ENCODE peak calls at places on chromosomes 13 and 19, in four cellular contexts. One of them, this sample, is unnamed. For H3K4me1, the result is how much of the 10 kb centered on the place peaks cover.

GRCh38 chr19:14580623-14581237 is 2.2 kb upstream of the CLEC17A start:
- DNase-seq in transverse colon: no peak
- DNase-seq in endothelial cell of umbilical vein: no peak
- DNase-seq in breast epithelium: no peak
- DNase-seq in this sample: no peak

GRCh38 chr13:33355470-33355869 is 69.9 kb upstream of the STARD13 start:
- DNase-seq in transverse colon: no peak
- DNase-seq in endothelial cell of umbilical vein: no peak
- DNase-seq in breast epithelium: no peak
- DNase-seq in this sample: no peak

GRCh38 chr13:78604782-78605611 is 1.6 kb upstream of the POU4F1 start:
- DNase-seq in transverse colon: no peak
- DNase-seq in endothelial cell of umbilical vein: no peak
- DNase-seq in breast epithelium: no peak
- DNase-seq in this sample: no peak

GRCh38 chr13:54913668-54914067 is 1885.1 kb downstream of the OLFM4 start:
- DNase-seq in transverse colon: no peak
- DNase-seq in endothelial cell of umbilical vein: no peak
- DNase-seq in breast epithelium: no peak
- DNase-seq in this sample: no peak

GRCh38 chr19:50315773-50316448 is 13.3 kb downstream of the KCNC3 start:
- DNase-seq in transverse colon: no peak
- DNase-seq in endothelial cell of umbilical vein: no peak
- DNase-seq in breast epithelium: no peak
- DNase-seq in this sample: no peak

GRCh38 chr19:55526216-55527196 is 10.4 kb downstream of the SBK2 start:
- DNase-seq in transverse colon: peak
- DNase-seq in endothelial cell of umbilical vein: peak
- DNase-seq in breast epithelium: peak
- DNase-seq in this sample: peak

GRCh38 chr19:16139752-16140151 is 3.7 kb upstream of the HSH2D start:
- DNase-seq in transverse colon: peak
- DNase-seq in endothelial cell of umbilical vein: no peak
- DNase-seq in breast epithelium: no peak
- DNase-seq in this sample: no peak

GRCh38 chr19:24073807-24074206 is 13.2 kb upstream of the ZNF254 start:
- DNase-seq in transverse colon: peak
- DNase-seq in endothelial cell of umbilical vein: no peak
- DNase-seq in breast epithelium: no peak
- DNase-seq in this sample: no peak

GRCh38 chr13:19860884-19861655 is 2.4 kb downstream of the ZMYM5 start:
- DNase-seq in transverse colon: no peak
- DNase-seq in endothelial cell of umbilical vein: peak
- DNase-seq in breast epithelium: no peak
- DNase-seq in this sample: no peak

GRCh38 chr13:32209670-32210069 is 105.5 kb downstream of the ZAR1L start:
- DNase-seq in transverse colon: no peak
- DNase-seq in endothelial cell of umbilical vein: no peak
- DNase-seq in breast epithelium: no peak
- DNase-seq in this sample: no peak

GRCh38 chr13:46211116-46211515 is 612 bp upstream of the LRRC63 start:
- DNase-seq in transverse colon: no peak
- DNase-seq in endothelial cell of umbilical vein: peak
- DNase-seq in breast epithelium: no peak
- DNase-seq in this sample: no peak

GRCh38 chr13:52127378-52127777 is 1.5 kb downstream of the NEK5 start:
- DNase-seq in transverse colon: no peak
- DNase-seq in endothelial cell of umbilical vein: no peak
- DNase-seq in breast epithelium: no peak
- DNase-seq in this sample: no peak

GRCh38 chr19:15445227-15445605 is 4.5 kb downstream of the WIZ start:
- DNase-seq in transverse colon: no peak
- DNase-seq in endothelial cell of umbilical vein: no peak
- DNase-seq in breast epithelium: no peak
- DNase-seq in this sample: no peak

GRCh38 chr13:98826156-98826555 is 73.7 kb upstream of the SLC15A1 start:
- DNase-seq in transverse colon: no peak
- DNase-seq in endothelial cell of umbilical vein: no peak
- DNase-seq in breast epithelium: no peak
- DNase-seq in this sample: no peak

GRCh38 chr13:91216928-91217700 is 130.4 kb upstream of the MIR17HG start:
- DNase-seq in transverse colon: no peak
- DNase-seq in endothelial cell of umbilical vein: no peak
- DNase-seq in breast epithelium: no peak
- DNase-seq in this sample: no peak

GRCh38 chr13:44309771-44310767 is 63.6 kb upstream of the SERP2 start:
- DNase-seq in transverse colon: peak
- DNase-seq in endothelial cell of umbilical vein: peak
- DNase-seq in breast epithelium: no peak
- DNase-seq in this sample: peak

GRCh38 chr13:75468098-75468497 is 13.9 kb downstream of the TBC1D4 start:
- DNase-seq in transverse colon: no peak
- DNase-seq in endothelial cell of umbilical vein: no peak
- DNase-seq in breast epithelium: no peak
- DNase-seq in this sample: no peak

GRCh38 chr19:57241181-57241580 is 749 bp downstream of the ZNF805 start:
- DNase-seq in transverse colon: no peak
- DNase-seq in endothelial cell of umbilical vein: peak
- DNase-seq in breast epithelium: no peak
- DNase-seq in this sample: no peak

GRCh38 chr19:944663-945241 is 18.9 kb downstream of the ARID3A start:
- DNase-seq in transverse colon: peak
- DNase-seq in endothelial cell of umbilical vein: no peak
- DNase-seq in breast epithelium: no peak
- DNase-seq in this sample: no peak

GRCh38 chr13:51324714-51325440 is 14.6 kb upstream of the SERPINE3 start:
- DNase-seq in transverse colon: no peak
- DNase-seq in endothelial cell of umbilical vein: no peak
- DNase-seq in breast epithelium: no peak
- DNase-seq in this sample: no peak

GRCh38 chr19:35712910-35713845 is 4.6 kb upstream of the KMT2B start:
- DNase-seq in transverse colon: peak
- DNase-seq in endothelial cell of umbilical vein: no peak
- DNase-seq in breast epithelium: no peak
- DNase-seq in this sample: no peak

GRCh38 chr19:40771101-40771539 is 4.2 kb upstream of the MIA start:
- DNase-seq in transverse colon: no peak
- DNase-seq in endothelial cell of umbilical vein: no peak
- DNase-seq in breast epithelium: no peak
- DNase-seq in this sample: no peak

GRCh38 chr19:6374711-6375410 is 872 bp downstream of the PSPN start:
- DNase-seq in transverse colon: no peak
- DNase-seq in endothelial cell of umbilical vein: no peak
- DNase-seq in breast epithelium: no peak
- DNase-seq in this sample: no peak

GRCh38 chr19:6374179-6374709 is 1.5 kb downstream of the PSPN start:
- DNase-seq in transverse colon: no peak
- DNase-seq in endothelial cell of umbilical vein: no peak
- DNase-seq in breast epithelium: no peak
- DNase-seq in this sample: no peak

GRCh38 chr19:6373096-6373812 is 660 bp downstream of the ALKBH7 start:
- DNase-seq in transverse colon: peak
- DNase-seq in endothelial cell of umbilical vein: peak
- DNase-seq in breast epithelium: peak
- DNase-seq in this sample: peak

GRCh38 chr19:6373813-6374108 is 1.2 kb downstream of the ALKBH7 start:
- DNase-seq in transverse colon: no peak
- DNase-seq in endothelial cell of umbilical vein: no peak
- DNase-seq in breast epithelium: peak
- DNase-seq in this sample: no peak

DNA sequence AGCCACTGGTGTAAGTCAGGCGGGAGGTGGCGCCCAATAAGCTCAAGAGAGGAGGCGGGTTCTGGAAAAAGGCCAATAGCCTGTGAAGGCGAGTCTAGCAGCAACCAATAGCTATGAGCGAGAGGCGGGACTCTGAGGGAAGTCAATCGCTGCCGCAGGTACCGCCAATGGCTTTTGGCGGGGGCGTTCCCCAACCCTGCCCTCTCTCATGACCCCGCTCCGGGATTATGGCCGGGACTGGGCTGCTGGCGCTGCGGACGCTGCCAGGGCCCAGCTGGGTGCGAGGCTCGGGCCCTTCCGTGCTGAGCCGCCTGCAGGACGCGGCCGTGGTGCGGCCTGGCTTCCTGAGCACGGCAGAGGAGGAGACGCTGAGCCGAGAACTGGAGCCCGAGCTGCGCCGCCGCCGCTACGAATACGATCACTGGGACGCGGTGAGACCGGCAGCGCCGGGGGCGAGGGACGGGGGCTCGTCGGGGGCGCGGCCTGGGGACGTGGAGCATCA is at the start of gene ALKBH7:
- DNase-seq in transverse colon: peak
- DNase-seq in endothelial cell of umbilical vein: peak
- DNase-seq in breast epithelium: peak
- DNase-seq in this sample: peak
- TF ChIP-seq POLR2A in transverse colon: peak
- TF ChIP-seq POLR2A in endothelial cell of umbilical vein: no peak
- TF ChIP-seq POLR2A in breast epithelium: no peak
- TF ChIP-seq POLR2A in this sample: peak

DNA sequence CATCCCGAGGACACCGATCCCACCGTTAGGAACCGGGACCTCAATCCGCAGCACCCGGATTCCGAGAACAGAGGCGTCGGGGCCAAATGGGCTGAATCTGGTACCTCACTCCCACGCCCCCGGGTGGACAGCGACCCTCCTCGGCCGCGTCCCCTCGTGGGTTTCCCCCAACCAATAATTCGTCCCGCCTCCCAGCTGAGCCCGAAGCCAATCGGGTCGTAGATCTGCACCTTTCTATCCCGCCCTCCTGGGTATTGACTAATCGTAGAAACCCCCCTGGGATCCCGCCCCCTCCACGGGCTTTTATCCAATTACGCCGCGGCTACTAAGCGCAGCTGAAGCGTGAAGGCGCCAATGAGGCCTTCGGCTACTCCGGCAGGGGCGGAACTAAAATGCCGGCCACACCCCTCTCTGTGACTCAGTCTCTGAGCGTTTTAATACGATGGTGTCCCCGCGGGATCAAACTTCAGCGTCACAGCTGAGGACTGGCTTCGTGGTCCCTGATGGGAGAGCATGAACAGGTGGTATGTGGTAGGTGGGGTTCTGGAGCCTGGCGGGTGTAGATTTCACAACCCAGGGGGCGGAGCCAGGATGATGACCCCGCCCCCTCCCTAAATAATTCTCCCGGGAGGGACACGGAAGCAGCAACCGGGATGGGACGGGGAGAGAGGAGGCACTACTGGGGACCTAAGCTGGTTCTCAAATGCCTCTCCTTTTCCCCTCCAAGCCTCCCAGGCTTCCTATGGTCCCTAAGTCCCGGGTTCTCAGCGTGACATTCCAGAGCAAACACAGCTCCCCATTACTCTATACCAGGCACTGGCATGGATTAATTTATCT is at the start of the genes CCDC159 and TMEM205:
- DNase-seq in transverse colon: peak
- DNase-seq in endothelial cell of umbilical vein: peak
- DNase-seq in breast epithelium: peak
- DNase-seq in this sample: peak
- TF ChIP-seq POLR2AphosphoS5 in transverse colon: peak
- TF ChIP-seq POLR2AphosphoS5 in endothelial cell of umbilical vein: peak
- TF ChIP-seq POLR2AphosphoS5 in breast epithelium: peak
- TF ChIP-seq POLR2AphosphoS5 in this sample: peak

GRCh38 chr13:40970803-40971202 is 48.3 kb downstream of the ELF1 start:
- DNase-seq in transverse colon: no peak
- DNase-seq in endothelial cell of umbilical vein: no peak
- DNase-seq in breast epithelium: no peak
- DNase-seq in this sample: no peak
- H3K4me1 ChIP-seq in transverse colon: half or more
- H3K4me1 ChIP-seq in endothelial cell of umbilical vein: under half
- H3K4me1 ChIP-seq in breast epithelium: under half
- H3K4me1 ChIP-seq in this sample: under half

GRCh38 chr19:51688665-51689571 is 4.2 kb upstream of the SPACA6 start:
- DNase-seq in transverse colon: peak
- DNase-seq in endothelial cell of umbilical vein: peak
- DNase-seq in breast epithelium: peak
- DNase-seq in this sample: peak
- TF ChIP-seq POLR2A in transverse colon: peak
- TF ChIP-seq POLR2A in endothelial cell of umbilical vein: no peak
- TF ChIP-seq POLR2A in breast epithelium: no peak
- TF ChIP-seq POLR2A in this sample: peak